ENCODE peak calls at places on chromosomes 7 and 10, in ten cellular contexts. T, U, X, W, O, J, A, M, Y and K are unnamed samples.

GRCh38 chr7:84218681-84219080 is 24.1 kb upstream of the SEMA3A start:
- DNase-seq in T (no peak), U (no peak), X (no peak), W (peak; percentile 20), O (no peak), J (no peak), A (no peak), M (no peak), Y (no peak), K (peak; percentile 12)

GRCh38 chr10:112360308-112361270 is 13.3 kb upstream of the ACSL5 start:
- DNase-seq in T (peak; percentile 82), U (no peak), X (peak; percentile 83), W (peak; percentile 85), O (no peak), J (no peak), A (no peak), M (peak; percentile 74), Y (no peak), K (no peak)

GRCh38 chr10:101145750-101146391 is 14.8 kb downstream of the TLX1 start:
- DNase-seq in T (no peak), U (no peak), X (no peak), W (no peak), O (no peak), J (no peak), A (no peak), M (no peak), Y (no peak), K (no peak)

GRCh38 chr10:103849880-103850571 is 5.3 kb downstream of the SH3PXD2A start:
- DNase-seq in T (no peak), U (no peak), X (no peak), W (peak; percentile 35), O (no peak), J (no peak), A (no peak), M (no peak), Y (no peak), K (peak; percentile 68)

GRCh38 chr10:1160561-1160961 is 104.4 kb downstream of the WDR37 start:
- DNase-seq in T (peak; percentile 24), U (no peak), X (no peak), W (no peak), O (no peak), J (no peak), A (no peak), M (no peak), Y (no peak), K (no peak)

GRCh38 chr7:36881206-36881605 is 156.9 kb upstream of the AOAH start:
- DNase-seq in T (no peak), U (no peak), X (peak; percentile 24), W (no peak), O (no peak), J (no peak), A (no peak), M (no peak), Y (no peak), K (peak; percentile 81)

GRCh38 chr10:105586451-105587098 is 945.5 kb downstream of the SORCS3 start:
- DNase-seq in T (no peak), U (no peak), X (no peak), W (no peak), O (no peak), J (no peak), A (no peak), M (no peak), Y (no peak), K (no peak)

GRCh38 chr7:16135628-16136027 is 285.7 kb downstream of the CRPPA start:
- DNase-seq in T (no peak), U (no peak), X (no peak), W (no peak), O (no peak), J (no peak), A (no peak), M (no peak), Y (no peak), K (no peak)